ENCODE peak calls at places on chromosomes 3 and 15, in seven cellular contexts. H is lower lobe of right lung; U is stimulated activated naive B cell treated with anti-CD40 and anti-IgM and Interleukin-4, amounts not matched to agents 10 μg/mL and 1 μg/mL and 100 μg/mL, for 72 hours; F is heart left ventricle; W is natural killer cell; L is mesendoderm; X is NCI-H1105. K is an unnamed sample.
A peak's percentile ranks its signal among the peaks of the same experiment; 100 is the strongest.

GRCh38 chr3:184645304-184645703 is 66.6 kb downstream of the MAGEF1 start:
- DNase-seq in H (peak; percentile 55), U (no peak), F (no peak), W (no peak), L (peak; percentile 78), X (peak; percentile 13), K (no peak)

GRCh38 chr15:62067448-62068044 is 769 bp downstream of the C2CD4A start:
- DNase-seq in H (peak; percentile 52), U (peak; percentile 8), F (peak; percentile 23), W (peak; percentile 16), L (peak; percentile 21), X (peak; percentile 27), K (peak; percentile 56)

GRCh38 chr3:8932507-8932906 is 30.8 kb downstream of the RAD18 start:
- DNase-seq in H (no peak), U (no peak), F (no peak), W (no peak), L (no peak), X (no peak), K (no peak)

GRCh38 chr3:46713898-46714552 is 3.6 kb downstream of the PRSS50 start:
- DNase-seq in H (no peak), U (peak; percentile 38), F (peak; percentile 14), W (no peak), L (no peak), X (no peak), K (no peak)

GRCh38 chr15:67110958-67111864 is 45.8 kb downstream of the SMAD3 start:
- DNase-seq in H (no peak), U (no peak), F (no peak), W (peak; percentile 33), L (no peak), X (no peak), K (no peak)

GRCh38 chr3:184690236-184690883 is 21.5 kb downstream of the MAGEF1 start:
- DNase-seq in H (no peak), U (no peak), F (no peak), W (no peak), L (no peak), X (no peak), K (no peak)

GRCh38 chr15:57245130-57245529 is 131.2 kb upstream of the CGNL1 start:
- DNase-seq in H (no peak), U (no peak), F (no peak), W (no peak), L (no peak), X (peak; percentile 72), K (no peak)

GRCh38 chr3:138946554-138947302 is at the start of the genes FOXL2 and FOXL2NB:
- DNase-seq in H (no peak), U (no peak), F (no peak), W (no peak), L (peak; percentile 87), X (peak; percentile 59), K (no peak)

GRCh38 chr3:31445701-31446100 is 87.0 kb upstream of the STT3B start:
- DNase-seq in H (no peak), U (no peak), F (no peak), W (no peak), L (no peak), X (no peak), K (no peak)

GRCh38 chr3:5019411-5020261 is 40.4 kb downstream of the BHLHE40 start:
- DNase-seq in H (peak; percentile 66), U (no peak), F (no peak), W (no peak), L (no peak), X (no peak), K (peak; percentile 63)

GRCh38 chr15:84661001-84661400 is 3.0 kb upstream of the NMB start:
- DNase-seq in H (no peak), U (no peak), F (no peak), W (no peak), L (no peak), X (no peak), K (no peak)

GRCh38 chr3:150421256-150421655 is 13.2 kb downstream of the TSC22D2 start:
- DNase-seq in H (no peak), U (no peak), F (no peak), W (no peak), L (peak; percentile 26), X (no peak), K (no peak)

GRCh38 chr3:40398346-40398745 is 11.4 kb downstream of the ENTPD3 start:
- DNase-seq in H (no peak), U (no peak), F (no peak), W (no peak), L (no peak), X (no peak), K (no peak)

K was measured in Right ventricle myocardium superior.